ENCODE peak calls at places on chromosomes 3 and 15, in ten cellular contexts. One of them, this sample, is unnamed.

GRCh38 chr3:27591811-27592210 is 107.6 kb upstream of the SLC4A7 start:
- DNase-seq in activated gamma-delta T cell treated with Interleukin-2 at 50 U/mL for 16 hours: no peak
- DNase-seq in heart left ventricle: no peak
- DNase-seq in neural crest cell: no peak
- DNase-seq in activated T-cell treated with anti-CD3 and anti-CD28 coated beads for 1 hour: no peak
- DNase-seq in suprapubic skin: no peak
- DNase-seq in T-helper 22 cell: no peak
- DNase-seq in AG09319: no peak
- DNase-seq in ovary: no peak
- DNase-seq in GM04504: no peak
- DNase-seq in this sample: no peak

GRCh38 chr3:167976880-167977498 is 118.7 kb downstream of the GOLIM4 start:
- DNase-seq in activated gamma-delta T cell treated with Interleukin-2 at 50 U/mL for 16 hours: no peak
- DNase-seq in heart left ventricle: no peak
- DNase-seq in neural crest cell: no peak
- DNase-seq in activated T-cell treated with anti-CD3 and anti-CD28 coated beads for 1 hour: no peak
- DNase-seq in suprapubic skin: no peak
- DNase-seq in T-helper 22 cell: no peak
- DNase-seq in AG09319: no peak
- DNase-seq in ovary: no peak
- DNase-seq in GM04504: no peak
- DNase-seq in this sample: no peak

GRCh38 chr15:89171136-89172072 is 50.0 kb downstream of the RLBP1 start:
- DNase-seq in activated gamma-delta T cell treated with Interleukin-2 at 50 U/mL for 16 hours: peak; percentile 18
- DNase-seq in heart left ventricle: peak; percentile 41
- DNase-seq in neural crest cell: peak; percentile 61
- DNase-seq in activated T-cell treated with anti-CD3 and anti-CD28 coated beads for 1 hour: peak; percentile 6
- DNase-seq in suprapubic skin: no peak
- DNase-seq in T-helper 22 cell: no peak
- DNase-seq in AG09319: no peak
- DNase-seq in ovary: no peak
- DNase-seq in GM04504: no peak
- DNase-seq in this sample: peak; percentile 15

GRCh38 chr3:54564374-54564925 is 363.4 kb downstream of the LRTM1 start:
- DNase-seq in activated gamma-delta T cell treated with Interleukin-2 at 50 U/mL for 16 hours: no peak
- DNase-seq in heart left ventricle: no peak
- DNase-seq in neural crest cell: no peak
- DNase-seq in activated T-cell treated with anti-CD3 and anti-CD28 coated beads for 1 hour: no peak
- DNase-seq in suprapubic skin: no peak
- DNase-seq in T-helper 22 cell: no peak
- DNase-seq in AG09319: no peak
- DNase-seq in ovary: no peak
- DNase-seq in GM04504: no peak
- DNase-seq in this sample: no peak

GRCh38 chr15:96750361-96750760 is 419.9 kb downstream of the NR2F2 start:
- DNase-seq in activated gamma-delta T cell treated with Interleukin-2 at 50 U/mL for 16 hours: no peak
- DNase-seq in heart left ventricle: no peak
- DNase-seq in neural crest cell: no peak
- DNase-seq in activated T-cell treated with anti-CD3 and anti-CD28 coated beads for 1 hour: no peak
- DNase-seq in suprapubic skin: no peak
- DNase-seq in T-helper 22 cell: no peak
- DNase-seq in AG09319: no peak
- DNase-seq in ovary: no peak
- DNase-seq in GM04504: no peak
- DNase-seq in this sample: no peak

GRCh38 chr15:78103406-78104118 is 11.2 kb downstream of the SH2D7 start:
- DNase-seq in activated gamma-delta T cell treated with Interleukin-2 at 50 U/mL for 16 hours: peak; percentile 64
- DNase-seq in heart left ventricle: peak; percentile 39
- DNase-seq in neural crest cell: no peak
- DNase-seq in activated T-cell treated with anti-CD3 and anti-CD28 coated beads for 1 hour: peak; percentile 19
- DNase-seq in suprapubic skin: peak; percentile 61
- DNase-seq in T-helper 22 cell: no peak
- DNase-seq in AG09319: no peak
- DNase-seq in ovary: no peak
- DNase-seq in GM04504: no peak
- DNase-seq in this sample: no peak

GRCh38 chr15:95884276-95884675 is 446.2 kb upstream of the NR2F2 start:
- DNase-seq in activated gamma-delta T cell treated with Interleukin-2 at 50 U/mL for 16 hours: no peak
- DNase-seq in heart left ventricle: no peak
- DNase-seq in neural crest cell: no peak
- DNase-seq in activated T-cell treated with anti-CD3 and anti-CD28 coated beads for 1 hour: no peak
- DNase-seq in suprapubic skin: no peak
- DNase-seq in T-helper 22 cell: no peak
- DNase-seq in AG09319: no peak
- DNase-seq in ovary: no peak
- DNase-seq in GM04504: peak; percentile 20
- DNase-seq in this sample: no peak

GRCh38 chr15:79629687-79630086 is 197.6 kb downstream of the MINAR1 start:
- DNase-seq in activated gamma-delta T cell treated with Interleukin-2 at 50 U/mL for 16 hours: no peak
- DNase-seq in heart left ventricle: peak; percentile 22
- DNase-seq in neural crest cell: no peak
- DNase-seq in activated T-cell treated with anti-CD3 and anti-CD28 coated beads for 1 hour: no peak
- DNase-seq in suprapubic skin: no peak
- DNase-seq in T-helper 22 cell: no peak
- DNase-seq in AG09319: no peak
- DNase-seq in ovary: no peak
- DNase-seq in GM04504: peak; percentile 44
- DNase-seq in this sample: no peak

GRCh38 chr15:28725556-28725955 is 13.3 kb upstream of the GOLGA8M start:
- DNase-seq in activated gamma-delta T cell treated with Interleukin-2 at 50 U/mL for 16 hours: no peak
- DNase-seq in heart left ventricle: no peak
- DNase-seq in neural crest cell: no peak
- DNase-seq in activated T-cell treated with anti-CD3 and anti-CD28 coated beads for 1 hour: no peak
- DNase-seq in suprapubic skin: no peak
- DNase-seq in T-helper 22 cell: no peak
- DNase-seq in AG09319: no peak
- DNase-seq in ovary: no peak
- DNase-seq in GM04504: no peak
- DNase-seq in this sample: no peak

GRCh38 chr3:32569540-32570425 is 875 bp downstream of the DYNC1LI1 start:
- DNase-seq in activated gamma-delta T cell treated with Interleukin-2 at 50 U/mL for 16 hours: peak; percentile 17
- DNase-seq in heart left ventricle: peak; percentile 74
- DNase-seq in neural crest cell: peak; percentile 50
- DNase-seq in activated T-cell treated with anti-CD3 and anti-CD28 coated beads for 1 hour: peak; percentile 16
- DNase-seq in suprapubic skin: peak; percentile 83
- DNase-seq in T-helper 22 cell: peak; percentile 29
- DNase-seq in AG09319: no peak
- DNase-seq in ovary: peak; percentile 73
- DNase-seq in GM04504: no peak
- DNase-seq in this sample: peak; percentile 82

GRCh38 chr3:44039006-44039405 is 202.7 kb upstream of the TOPAZ1 start:
- DNase-seq in activated gamma-delta T cell treated with Interleukin-2 at 50 U/mL for 16 hours: no peak
- DNase-seq in heart left ventricle: no peak
- DNase-seq in neural crest cell: no peak
- DNase-seq in activated T-cell treated with anti-CD3 and anti-CD28 coated beads for 1 hour: no peak
- DNase-seq in suprapubic skin: no peak
- DNase-seq in T-helper 22 cell: no peak
- DNase-seq in AG09319: no peak
- DNase-seq in ovary: no peak
- DNase-seq in GM04504: no peak
- DNase-seq in this sample: no peak

GRCh38 chr3:58667704-58668103 is 1.1 kb upstream of the FAM3D start:
- DNase-seq in activated gamma-delta T cell treated with Interleukin-2 at 50 U/mL for 16 hours: no peak
- DNase-seq in heart left ventricle: no peak
- DNase-seq in neural crest cell: no peak
- DNase-seq in activated T-cell treated with anti-CD3 and anti-CD28 coated beads for 1 hour: no peak
- DNase-seq in suprapubic skin: peak; percentile 6
- DNase-seq in T-helper 22 cell: no peak
- DNase-seq in AG09319: no peak
- DNase-seq in ovary: no peak
- DNase-seq in GM04504: no peak
- DNase-seq in this sample: no peak

GRCh38 chr3:128432301-128432897 is 34.3 kb downstream of the DNAJB8 start:
- DNase-seq in activated gamma-delta T cell treated with Interleukin-2 at 50 U/mL for 16 hours: no peak
- DNase-seq in heart left ventricle: no peak
- DNase-seq in neural crest cell: no peak
- DNase-seq in activated T-cell treated with anti-CD3 and anti-CD28 coated beads for 1 hour: no peak
- DNase-seq in suprapubic skin: no peak
- DNase-seq in T-helper 22 cell: no peak
- DNase-seq in AG09319: no peak
- DNase-seq in ovary: no peak
- DNase-seq in GM04504: no peak
- DNase-seq in this sample: peak; percentile 71

GRCh38 chr3:149216195-149216869 is 5.3 kb downstream of the CP start:
- DNase-seq in activated gamma-delta T cell treated with Interleukin-2 at 50 U/mL for 16 hours: no peak
- DNase-seq in heart left ventricle: no peak
- DNase-seq in neural crest cell: no peak
- DNase-seq in activated T-cell treated with anti-CD3 and anti-CD28 coated beads for 1 hour: no peak
- DNase-seq in suprapubic skin: no peak
- DNase-seq in T-helper 22 cell: no peak
- DNase-seq in AG09319: no peak
- DNase-seq in ovary: no peak
- DNase-seq in GM04504: no peak
- DNase-seq in this sample: peak; percentile 40

GRCh38 chr15:100945006-100945405 is 25.8 kb downstream of the LRRK1 start:
- DNase-seq in activated gamma-delta T cell treated with Interleukin-2 at 50 U/mL for 16 hours: no peak
- DNase-seq in heart left ventricle: no peak
- DNase-seq in neural crest cell: no peak
- DNase-seq in activated T-cell treated with anti-CD3 and anti-CD28 coated beads for 1 hour: no peak
- DNase-seq in suprapubic skin: no peak
- DNase-seq in T-helper 22 cell: no peak
- DNase-seq in AG09319: no peak
- DNase-seq in ovary: no peak
- DNase-seq in GM04504: no peak
- DNase-seq in this sample: no peak

GRCh38 chr15:77529394-77530159 is 103.1 kb downstream of the LINGO1 start:
- DNase-seq in activated gamma-delta T cell treated with Interleukin-2 at 50 U/mL for 16 hours: no peak
- DNase-seq in heart left ventricle: peak; percentile 10
- DNase-seq in neural crest cell: no peak
- DNase-seq in activated T-cell treated with anti-CD3 and anti-CD28 coated beads for 1 hour: no peak
- DNase-seq in suprapubic skin: peak; percentile 49
- DNase-seq in T-helper 22 cell: no peak
- DNase-seq in AG09319: no peak
- DNase-seq in ovary: peak; percentile 34
- DNase-seq in GM04504: no peak
- DNase-seq in this sample: no peak

GRCh38 chr15:40420071-40420713 is 14.6 kb downstream of the IVD start:
- DNase-seq in activated gamma-delta T cell treated with Interleukin-2 at 50 U/mL for 16 hours: no peak
- DNase-seq in heart left ventricle: no peak
- DNase-seq in neural crest cell: no peak
- DNase-seq in activated T-cell treated with anti-CD3 and anti-CD28 coated beads for 1 hour: no peak
- DNase-seq in suprapubic skin: no peak
- DNase-seq in T-helper 22 cell: no peak
- DNase-seq in AG09319: no peak
- DNase-seq in ovary: peak; percentile 57
- DNase-seq in GM04504: no peak
- DNase-seq in this sample: no peak